ENCODE peak calls at places on chromosomes 1 and 21, in four cellular contexts. I, X, O and S are unnamed samples.

GRCh38 chr1:29269356-29269755 is 33.0 kb downstream of the PTPRU start:
- DNase-seq in I (no peak), X (no peak), O (no peak), S (no peak)

GRCh38 chr21:34995979-34996303 is 53.2 kb downstream of the RUNX1 start:
- DNase-seq in I (no peak), X (no peak), O (no peak), S (no peak)

GRCh38 chr1:177185209-177185608 is 14.5 kb downstream of the BRINP2 start:
- DNase-seq in I (no peak), X (no peak), O (no peak), S (no peak)

GRCh38 chr1:27889506-27889905 is 17.2 kb downstream of the THEMIS2 start:
- DNase-seq in I (no peak), X (no peak), O (no peak), S (no peak)

GRCh38 chr1:43688109-43688387 is 19.3 kb upstream of the ST3GAL3 start:
- DNase-seq in I (no peak), X (no peak), O (no peak), S (no peak)

GRCh38 chr1:180724055-180724454 is 92.2 kb downstream of the XPR1 start:
- DNase-seq in I (no peak), X (no peak), O (no peak), S (no peak)

GRCh38 chr1:63405021-63405420 is 37.6 kb downstream of the ALG6 start:
- DNase-seq in I (no peak), X (no peak), O (no peak), S (no peak)

GRCh38 chr1:186188004-186188539 is 187.0 kb downstream of the TPR start:
- DNase-seq in I (no peak), X (peak; percentile 10), O (no peak), S (no peak)

GRCh38 chr1:57112148-57112547 is 146.3 kb upstream of the C8B start:
- DNase-seq in I (no peak), X (no peak), O (no peak), S (no peak)

GRCh38 chr1:9186082-9186859 is 48.3 kb upstream of the H6PD start:
- DNase-seq in I (no peak), X (no peak), O (no peak), S (no peak)

GRCh38 chr1:66642992-66643391 is 109.0 kb downstream of the SGIP1 start:
- DNase-seq in I (no peak), X (no peak), O (no peak), S (no peak)

GRCh38 chr1:31977361-31978131 is 36.1 kb upstream of the KHDRBS1 start:
- DNase-seq in I (no peak), X (peak; percentile 14), O (peak; percentile 74), S (no peak)